ENCODE peak calls at places on chromosomes 1 and 21, in ten cellular contexts. One of them, this sample, is unnamed.

GRCh38 chr21:34690041-34690792 is 21.4 kb downstream of the CLIC6 start:
- DNase-seq in AG09309: no peak
- DNase-seq in dorsolateral prefrontal cortex: no peak
- DNase-seq in cardiac fibroblast: no peak
- DNase-seq in mucosa of descending colon: no peak
- DNase-seq in stomach: peak; percentile 52
- DNase-seq in BJ: no peak
- DNase-seq in heart left ventricle: no peak
- DNase-seq in psoas muscle: no peak
- DNase-seq in tibial nerve: no peak
- DNase-seq in this sample: no peak

GRCh38 chr1:98046031-98046641 is 125.3 kb upstream of the DPYD start:
- DNase-seq in AG09309: no peak
- DNase-seq in dorsolateral prefrontal cortex: peak; percentile 46
- DNase-seq in cardiac fibroblast: peak; percentile 74
- DNase-seq in mucosa of descending colon: no peak
- DNase-seq in stomach: no peak
- DNase-seq in BJ: no peak
- DNase-seq in heart left ventricle: no peak
- DNase-seq in psoas muscle: no peak
- DNase-seq in tibial nerve: no peak
- DNase-seq in this sample: no peak

GRCh38 chr1:42183646-42184268 is 19.2 kb upstream of the GUCA2A start:
- DNase-seq in AG09309: no peak
- DNase-seq in dorsolateral prefrontal cortex: no peak
- DNase-seq in cardiac fibroblast: no peak
- DNase-seq in mucosa of descending colon: no peak
- DNase-seq in stomach: no peak
- DNase-seq in BJ: no peak
- DNase-seq in heart left ventricle: no peak
- DNase-seq in psoas muscle: no peak
- DNase-seq in tibial nerve: no peak
- DNase-seq in this sample: no peak

GRCh38 chr1:204358605-204359004 is 1.1 kb downstream of the PLEKHA6 start:
- DNase-seq in AG09309: no peak
- DNase-seq in dorsolateral prefrontal cortex: no peak
- DNase-seq in cardiac fibroblast: no peak
- DNase-seq in mucosa of descending colon: no peak
- DNase-seq in stomach: no peak
- DNase-seq in BJ: no peak
- DNase-seq in heart left ventricle: no peak
- DNase-seq in psoas muscle: no peak
- DNase-seq in tibial nerve: no peak
- DNase-seq in this sample: no peak

GRCh38 chr1:102531031-102531430 is 534.3 kb upstream of the OLFM3 start:
- DNase-seq in AG09309: no peak
- DNase-seq in dorsolateral prefrontal cortex: no peak
- DNase-seq in cardiac fibroblast: no peak
- DNase-seq in mucosa of descending colon: no peak
- DNase-seq in stomach: no peak
- DNase-seq in BJ: no peak
- DNase-seq in heart left ventricle: no peak
- DNase-seq in psoas muscle: no peak
- DNase-seq in tibial nerve: no peak
- DNase-seq in this sample: no peak

GRCh38 chr1:109392788-109393580 is 4.7 kb downstream of the SORT1 start:
- DNase-seq in AG09309: no peak
- DNase-seq in dorsolateral prefrontal cortex: peak; percentile 74
- DNase-seq in cardiac fibroblast: peak; percentile 64
- DNase-seq in mucosa of descending colon: peak; percentile 73
- DNase-seq in stomach: peak; percentile 65
- DNase-seq in BJ: no peak
- DNase-seq in heart left ventricle: peak; percentile 75
- DNase-seq in psoas muscle: peak; percentile 60
- DNase-seq in tibial nerve: peak; percentile 34
- DNase-seq in this sample: peak; percentile 34

GRCh38 chr1:224563666-224564065 is 52.5 kb upstream of the CNIH3 start:
- DNase-seq in AG09309: no peak
- DNase-seq in dorsolateral prefrontal cortex: no peak
- DNase-seq in cardiac fibroblast: no peak
- DNase-seq in mucosa of descending colon: no peak
- DNase-seq in stomach: no peak
- DNase-seq in BJ: no peak
- DNase-seq in heart left ventricle: no peak
- DNase-seq in psoas muscle: no peak
- DNase-seq in tibial nerve: no peak
- DNase-seq in this sample: no peak

GRCh38 chr1:212108187-212108586 is 72.6 kb downstream of the DTL start:
- DNase-seq in AG09309: no peak
- DNase-seq in dorsolateral prefrontal cortex: no peak
- DNase-seq in cardiac fibroblast: no peak
- DNase-seq in mucosa of descending colon: no peak
- DNase-seq in stomach: no peak
- DNase-seq in BJ: no peak
- DNase-seq in heart left ventricle: no peak
- DNase-seq in psoas muscle: no peak
- DNase-seq in tibial nerve: no peak
- DNase-seq in this sample: no peak

GRCh38 chr1:65975708-65976107 is 183.0 kb downstream of the PDE4B start:
- DNase-seq in AG09309: no peak
- DNase-seq in dorsolateral prefrontal cortex: no peak
- DNase-seq in cardiac fibroblast: no peak
- DNase-seq in mucosa of descending colon: no peak
- DNase-seq in stomach: no peak
- DNase-seq in BJ: no peak
- DNase-seq in heart left ventricle: no peak
- DNase-seq in psoas muscle: no peak
- DNase-seq in tibial nerve: no peak
- DNase-seq in this sample: no peak

GRCh38 chr1:182484531-182485257 is 34.7 kb downstream of the RGSL1 start:
- DNase-seq in AG09309: no peak
- DNase-seq in dorsolateral prefrontal cortex: no peak
- DNase-seq in cardiac fibroblast: no peak
- DNase-seq in mucosa of descending colon: no peak
- DNase-seq in stomach: no peak
- DNase-seq in BJ: no peak
- DNase-seq in heart left ventricle: no peak
- DNase-seq in psoas muscle: no peak
- DNase-seq in tibial nerve: no peak
- DNase-seq in this sample: no peak

GRCh38 chr1:37995773-37996379 is 6.1 kb upstream of the SF3A3 start:
- DNase-seq in AG09309: peak; percentile 57
- DNase-seq in dorsolateral prefrontal cortex: no peak
- DNase-seq in cardiac fibroblast: peak; percentile 73
- DNase-seq in mucosa of descending colon: peak; percentile 85
- DNase-seq in stomach: peak; percentile 51
- DNase-seq in BJ: no peak
- DNase-seq in heart left ventricle: peak; percentile 80
- DNase-seq in psoas muscle: peak; percentile 91
- DNase-seq in tibial nerve: peak; percentile 73
- DNase-seq in this sample: no peak

GRCh38 chr1:108079550-108079949 is 114.6 kb upstream of the VAV3 start:
- DNase-seq in AG09309: no peak
- DNase-seq in dorsolateral prefrontal cortex: no peak
- DNase-seq in cardiac fibroblast: no peak
- DNase-seq in mucosa of descending colon: peak; percentile 67
- DNase-seq in stomach: no peak
- DNase-seq in BJ: no peak
- DNase-seq in heart left ventricle: no peak
- DNase-seq in psoas muscle: no peak
- DNase-seq in tibial nerve: no peak
- DNase-seq in this sample: no peak

GRCh38 chr1:208107817-208108608 is 136.2 kb downstream of the PLXNA2 start:
- DNase-seq in AG09309: peak; percentile 45
- DNase-seq in dorsolateral prefrontal cortex: no peak
- DNase-seq in cardiac fibroblast: peak; percentile 89
- DNase-seq in mucosa of descending colon: no peak
- DNase-seq in stomach: no peak
- DNase-seq in BJ: peak; percentile 67
- DNase-seq in heart left ventricle: no peak
- DNase-seq in psoas muscle: peak; percentile 76
- DNase-seq in tibial nerve: no peak
- DNase-seq in this sample: no peak

GRCh38 chr1:31919591-31919990 is 18.6 kb downstream of the PTP4A2 start:
- DNase-seq in AG09309: no peak
- DNase-seq in dorsolateral prefrontal cortex: no peak
- DNase-seq in cardiac fibroblast: no peak
- DNase-seq in mucosa of descending colon: no peak
- DNase-seq in stomach: no peak
- DNase-seq in BJ: no peak
- DNase-seq in heart left ventricle: no peak
- DNase-seq in psoas muscle: no peak
- DNase-seq in tibial nerve: no peak
- DNase-seq in this sample: no peak

GRCh38 chr1:227778401-227778947 is 37.0 kb upstream of the PRSS38 start:
- DNase-seq in AG09309: no peak
- DNase-seq in dorsolateral prefrontal cortex: no peak
- DNase-seq in cardiac fibroblast: no peak
- DNase-seq in mucosa of descending colon: no peak
- DNase-seq in stomach: no peak
- DNase-seq in BJ: no peak
- DNase-seq in heart left ventricle: no peak
- DNase-seq in psoas muscle: peak; percentile 21
- DNase-seq in tibial nerve: peak; percentile 1
- DNase-seq in this sample: no peak

GRCh38 chr1:109047339-109047738 is 5.4 kb upstream of the WDR47 start:
- DNase-seq in AG09309: no peak
- DNase-seq in dorsolateral prefrontal cortex: no peak
- DNase-seq in cardiac fibroblast: no peak
- DNase-seq in mucosa of descending colon: no peak
- DNase-seq in stomach: no peak
- DNase-seq in BJ: no peak
- DNase-seq in heart left ventricle: no peak
- DNase-seq in psoas muscle: no peak
- DNase-seq in tibial nerve: no peak
- DNase-seq in this sample: no peak

DNA sequence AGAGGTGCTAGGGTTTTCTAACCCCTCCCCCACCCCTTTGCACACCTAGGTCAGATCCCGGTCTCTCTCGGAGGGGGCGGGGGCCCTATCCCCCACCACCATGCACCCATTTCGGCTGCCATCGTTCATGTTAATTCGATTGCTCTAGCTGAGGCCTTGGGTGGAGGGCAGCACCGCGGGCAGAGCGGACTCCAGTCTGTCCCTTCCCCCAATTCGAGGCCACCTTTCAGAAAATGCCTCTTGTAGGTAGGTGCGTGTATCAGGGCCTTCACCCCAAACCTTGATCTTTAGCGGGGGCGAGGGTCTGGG is 6.8 kb downstream of the EFNA4 start:
- DNase-seq in AG09309: no peak
- DNase-seq in dorsolateral prefrontal cortex: no peak
- DNase-seq in cardiac fibroblast: no peak
- DNase-seq in mucosa of descending colon: peak; percentile 44
- DNase-seq in stomach: no peak
- DNase-seq in BJ: no peak
- DNase-seq in heart left ventricle: no peak
- DNase-seq in psoas muscle: no peak
- DNase-seq in tibial nerve: no peak
- DNase-seq in this sample: no peak
- H3K4me3 ChIP-seq in AG09309: peak overlapping the region; percentile 35
- H3K4me3 ChIP-seq in dorsolateral prefrontal cortex: peak overlapping the region; percentile 69
- H3K4me3 ChIP-seq in cardiac fibroblast: peak overlapping the region; percentile 45
- H3K4me3 ChIP-seq in mucosa of descending colon: no peak overlapping the region
- H3K4me3 ChIP-seq in stomach: peak overlapping the region; percentile 36
- H3K4me3 ChIP-seq in BJ: no peak overlapping the region
- H3K4me3 ChIP-seq in heart left ventricle: no peak overlapping the region
- H3K4me3 ChIP-seq in psoas muscle: peak overlapping the region; percentile 68
- H3K4me3 ChIP-seq in tibial nerve: no peak overlapping the region
- H3K4me3 ChIP-seq in this sample: peak overlapping the region; percentile 41

GRCh38 chr1:223233410-223234163 is 90.5 kb upstream of the TLR5 start:
- DNase-seq in AG09309: peak; percentile 57
- DNase-seq in dorsolateral prefrontal cortex: no peak
- DNase-seq in cardiac fibroblast: peak; percentile 80
- DNase-seq in mucosa of descending colon: no peak
- DNase-seq in stomach: peak; percentile 32
- DNase-seq in BJ: peak; percentile 59
- DNase-seq in heart left ventricle: peak; percentile 40
- DNase-seq in psoas muscle: no peak
- DNase-seq in tibial nerve: no peak
- DNase-seq in this sample: peak; percentile 72
- TF ChIP-seq CTCF in AG09309: no peak
- TF ChIP-seq CTCF in dorsolateral prefrontal cortex: no peak
- TF ChIP-seq CTCF in cardiac fibroblast: no peak
- TF ChIP-seq CTCF in mucosa of descending colon: no peak
- TF ChIP-seq CTCF in stomach: no peak
- TF ChIP-seq CTCF in BJ: no peak
- TF ChIP-seq CTCF in heart left ventricle: no peak
- TF ChIP-seq CTCF in psoas muscle: no peak
- TF ChIP-seq CTCF in tibial nerve: no peak
- TF ChIP-seq CTCF in this sample: no peak

DNA sequence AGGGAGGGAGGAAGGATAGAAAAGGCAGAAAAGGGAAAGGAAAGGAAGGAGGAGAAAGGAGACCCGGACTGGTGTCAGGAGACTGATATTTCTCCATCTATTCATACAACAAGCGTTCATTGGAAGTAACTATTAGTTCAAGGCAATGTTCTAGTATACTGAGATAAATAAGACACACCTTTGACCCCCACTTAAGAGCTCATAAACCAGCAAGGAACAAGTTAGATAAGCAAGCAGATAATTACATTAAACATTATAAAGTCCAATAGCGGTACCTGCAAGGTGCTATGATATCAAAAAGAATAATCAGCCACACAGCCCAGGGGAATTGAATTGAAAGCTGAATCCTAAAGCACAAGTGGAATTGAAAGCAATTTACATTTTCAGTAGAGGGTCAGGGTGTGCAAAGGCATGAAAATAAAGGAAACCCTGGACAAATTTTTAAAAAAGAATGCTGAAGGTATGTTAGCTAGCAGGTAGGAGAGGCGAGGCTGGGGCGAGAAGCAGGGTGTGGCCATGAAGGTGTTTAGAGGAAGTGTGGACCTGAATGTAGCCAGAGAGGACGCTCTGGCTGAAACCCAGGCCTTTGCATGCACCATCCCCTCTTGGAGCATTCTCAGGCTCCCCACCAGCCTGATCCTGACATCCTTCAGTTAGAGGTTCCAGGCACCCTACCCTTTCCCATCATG is 200.0 kb downstream of the SETD4 start:
- DNase-seq in AG09309: no peak
- DNase-seq in dorsolateral prefrontal cortex: no peak
- DNase-seq in cardiac fibroblast: no peak
- DNase-seq in mucosa of descending colon: no peak
- DNase-seq in stomach: no peak
- DNase-seq in BJ: no peak
- DNase-seq in heart left ventricle: no peak
- DNase-seq in psoas muscle: no peak
- DNase-seq in tibial nerve: no peak
- DNase-seq in this sample: no peak
- H3K4me3 ChIP-seq in AG09309: no peak overlapping the region
- H3K4me3 ChIP-seq in dorsolateral prefrontal cortex: no peak overlapping the region
- H3K4me3 ChIP-seq in cardiac fibroblast: no peak overlapping the region
- H3K4me3 ChIP-seq in mucosa of descending colon: no peak overlapping the region
- H3K4me3 ChIP-seq in stomach: no peak overlapping the region
- H3K4me3 ChIP-seq in BJ: no peak overlapping the region
- H3K4me3 ChIP-seq in heart left ventricle: no peak overlapping the region
- H3K4me3 ChIP-seq in psoas muscle: no peak overlapping the region
- H3K4me3 ChIP-seq in tibial nerve: no peak overlapping the region
- H3K4me3 ChIP-seq in this sample: no peak overlapping the region

DNA sequence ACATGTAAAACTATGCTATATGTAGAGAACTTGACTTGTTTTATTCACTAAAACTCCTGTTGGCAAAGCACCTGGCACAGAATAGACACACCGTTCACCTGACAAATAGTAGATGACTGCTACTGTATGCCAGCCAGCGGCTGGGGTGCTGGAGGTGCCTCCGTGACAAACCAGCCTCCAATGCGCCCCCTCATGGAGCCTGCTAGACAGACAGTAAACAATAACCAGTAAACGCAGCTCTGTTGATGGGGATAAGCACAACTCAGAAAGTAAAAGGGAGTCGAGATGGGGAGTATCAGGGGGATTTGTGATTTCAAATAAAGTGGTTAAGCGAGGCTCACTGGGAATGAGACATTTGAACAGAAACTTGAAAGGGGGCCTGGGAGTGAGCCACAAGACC is 107.2 kb downstream of the PRDM2 start:
- DNase-seq in AG09309: no peak
- DNase-seq in dorsolateral prefrontal cortex: no peak
- DNase-seq in cardiac fibroblast: peak; percentile 27
- DNase-seq in mucosa of descending colon: no peak
- DNase-seq in stomach: peak; percentile 63
- DNase-seq in BJ: no peak
- DNase-seq in heart left ventricle: no peak
- DNase-seq in psoas muscle: no peak
- DNase-seq in tibial nerve: no peak
- DNase-seq in this sample: no peak
- TF ChIP-seq CTCF in AG09309: peak; percentile 45
- TF ChIP-seq CTCF in dorsolateral prefrontal cortex: no peak
- TF ChIP-seq CTCF in cardiac fibroblast: peak; percentile 42
- TF ChIP-seq CTCF in mucosa of descending colon: no peak
- TF ChIP-seq CTCF in stomach: peak; percentile 12
- TF ChIP-seq CTCF in BJ: peak; percentile 50
- TF ChIP-seq CTCF in heart left ventricle: no peak
- TF ChIP-seq CTCF in psoas muscle: no peak
- TF ChIP-seq CTCF in tibial nerve: no peak
- TF ChIP-seq CTCF in this sample: peak; percentile 58